ENCODE peak calls at places on chromosomes 12 and 14, in seven cellular contexts. Z is uterus, C is fibroblast of the conjunctiva, U is pancreas, H is EL, O is NCI-H524, M is GM13977. P is an unnamed sample.

GRCh38 chr12:71157601-71158233 is at the start of gene TSPAN8:
- DNase-seq in Z (no peak), C (no peak), U (no peak), H (no peak), O (peak), M (no peak), P (no peak)

GRCh38 chr12:103933237-103933636 is 3.0 kb downstream of the HSP90B1 start:
- DNase-seq in Z (no peak), C (no peak), U (no peak), H (no peak), O (no peak), M (no peak), P (no peak)

GRCh38 chr12:5520831-5521230 is 88.9 kb downstream of the NTF3 start:
- DNase-seq in Z (no peak), C (no peak), U (no peak), H (no peak), O (no peak), M (no peak), P (no peak)

GRCh38 chr12:88381456-88381855 is 198.8 kb downstream of the KITLG start:
- DNase-seq in Z (no peak), C (no peak), U (no peak), H (no peak), O (no peak), M (no peak), P (no peak)

GRCh38 chr12:53659011-53659551 is 16.8 kb downstream of the ATP5MC2 start:
- DNase-seq in Z (peak), C (peak), U (no peak), H (no peak), O (no peak), M (no peak), P (peak)

GRCh38 chr12:19066471-19067001 is 63.0 kb upstream of the PLEKHA5 start:
- DNase-seq in Z (no peak), C (no peak), U (no peak), H (no peak), O (peak), M (no peak), P (no peak)

GRCh38 chr12:91893476-91893875 is 252.2 kb downstream of the BTG1 start:
- DNase-seq in Z (no peak), C (no peak), U (no peak), H (no peak), O (peak), M (no peak), P (no peak)

GRCh38 chr12:82857911-82858533 is 171.3 kb downstream of the TMTC2 start:
- DNase-seq in Z (no peak), C (no peak), U (no peak), H (no peak), O (no peak), M (no peak), P (no peak)

GRCh38 chr12:44863867-44864266 is 12.2 kb downstream of the NELL2 start:
- DNase-seq in Z (no peak), C (no peak), U (no peak), H (no peak), O (no peak), M (no peak), P (no peak)

GRCh38 chr12:64010069-64010686 is 165.7 kb downstream of the SRGAP1 start:
- DNase-seq in Z (no peak), C (no peak), U (no peak), H (peak), O (no peak), M (no peak), P (peak)

GRCh38 chr12:91249059-91250055 is 66.7 kb upstream of the DCN start:
- DNase-seq in Z (no peak), C (peak), U (no peak), H (no peak), O (no peak), M (no peak), P (no peak)

GRCh38 chr12:79366374-79366773 is 324.4 kb downstream of the PAWR start:
- DNase-seq in Z (no peak), C (no peak), U (no peak), H (no peak), O (no peak), M (no peak), P (no peak)

GRCh38 chr12:104207416-104207941 is 8.1 kb upstream of the TXNRD1 start:
- DNase-seq in Z (no peak), C (no peak), U (no peak), H (no peak), O (no peak), M (no peak), P (no peak)

GRCh38 chr12:124286946-124287345 is 7.9 kb upstream of the RFLNA start:
- DNase-seq in Z (no peak), C (no peak), U (no peak), H (no peak), O (no peak), M (no peak), P (no peak)

GRCh38 chr12:19856389-19856788 is 417.1 kb downstream of the AEBP2 start:
- DNase-seq in Z (no peak), C (no peak), U (no peak), H (no peak), O (no peak), M (no peak), P (no peak)

GRCh38 chr14:55706893-55707292 is 126.9 kb downstream of the KTN1 start:
- DNase-seq in Z (no peak), C (no peak), U (no peak), H (no peak), O (no peak), M (no peak), P (no peak)

GRCh38 chr14:32824195-32824594 is 114.5 kb upstream of the NPAS3 start:
- DNase-seq in Z (no peak), C (no peak), U (no peak), H (no peak), O (no peak), M (no peak), P (no peak)

GRCh38 chr12:53259891-53260290 is 8.2 kb upstream of the ESPL1 start:
- DNase-seq in Z (no peak), C (no peak), U (no peak), H (no peak), O (no peak), M (no peak), P (no peak)

GRCh38 chr14:70896981-70897380 is 10.3 kb upstream of the PCNX1 start:
- DNase-seq in Z (no peak), C (no peak), U (no peak), H (peak), O (no peak), M (no peak), P (no peak)

GRCh38 chr12:11651377-11651776 is 1.9 kb downstream of the ETV6 start:
- DNase-seq in Z (no peak), C (no peak), U (no peak), H (no peak), O (no peak), M (no peak), P (no peak)

GRCh38 chr14:92409069-92409468 is 86.1 kb downstream of the SLC24A4 start:
- DNase-seq in Z (no peak), C (no peak), U (no peak), H (peak), O (no peak), M (no peak), P (no peak)

GRCh38 chr12:41242613-41243012 is 54.5 kb downstream of the PDZRN4 start:
- DNase-seq in Z (no peak), C (no peak), U (no peak), H (no peak), O (peak), M (no peak), P (no peak)

GRCh38 chr12:130434560-130434959 is 96.9 kb downstream of the PIWIL1 start:
- DNase-seq in Z (no peak), C (no peak), U (peak), H (no peak), O (no peak), M (no peak), P (no peak)

GRCh38 chr12:92608418-92609091 is 94.2 kb upstream of the PLEKHG7 start:
- DNase-seq in Z (no peak), C (peak), U (no peak), H (peak), O (peak), M (peak), P (no peak)

GRCh38 chr12:93197067-93197593 is 180.6 kb upstream of the NUDT4 start:
- DNase-seq in Z (no peak), C (no peak), U (no peak), H (peak), O (no peak), M (no peak), P (no peak)

GRCh38 chr12:120651821-120652220 is 11.4 kb downstream of the CABP1 start:
- DNase-seq in Z (no peak), C (peak), U (no peak), H (no peak), O (peak), M (no peak), P (no peak)

GRCh38 chr12:91877461-91878230 is 268.0 kb downstream of the BTG1 start:
- DNase-seq in Z (no peak), C (no peak), U (no peak), H (no peak), O (peak), M (no peak), P (no peak)